ENCODE peak calls at places on chromosomes 16 and 17, in ten cellular contexts. F is GM06990, P is PC-9, Z is astrocyte of the cerebellum, X is lower leg skin, E is AG04449, K is sigmoid colon, C is HFF-Myc, Y is esophagus squamous epithelium, H is tibial nerve. A is an unnamed sample.

GRCh38 chr16:23590181-23590580 is 5.9 kb downstream of the NDUFAB1 start:
- DNase-seq in F (no peak), P (no peak), Z (no peak), X (no peak), E (no peak), K (no peak), C (no peak), Y (no peak), H (no peak), A (no peak)

GRCh38 chr16:74477226-74477625 is 55.9 kb upstream of the CLEC18B start:
- DNase-seq in F (no peak), P (no peak), Z (no peak), X (no peak), E (no peak), K (no peak), C (no peak), Y (no peak), H (no peak), A (no peak)

GRCh38 chr16:866252-866651 is 65.7 kb upstream of the GNG13 start:
- DNase-seq in F (no peak), P (no peak), Z (no peak), X (no peak), E (no peak), K (no peak), C (no peak), Y (no peak), H (no peak), A (no peak)

GRCh38 chr16:19991614-19992013 is 82.1 kb downstream of the GPR139 start:
- DNase-seq in F (no peak), P (no peak), Z (no peak), X (no peak), E (no peak), K (no peak), C (no peak), Y (no peak), H (no peak), A (no peak)

GRCh38 chr16:508884-509736 is 18.4 kb upstream of the CAPN15 start:
- DNase-seq in F (no peak), P (no peak), Z (no peak), X (no peak), E (no peak), K (no peak), C (no peak), Y (no peak), H (no peak), A (no peak)

GRCh38 chr17:16384557-16384956 is 3.7 kb downstream of the UBB start:
- DNase-seq in F (no peak), P (no peak), Z (no peak), X (no peak), E (no peak), K (no peak), C (no peak), Y (no peak), H (no peak), A (no peak)

GRCh38 chr16:83015871-83016270 is 389.1 kb downstream of the CDH13 start:
- DNase-seq in F (no peak), P (no peak), Z (no peak), X (peak; percentile 21), E (no peak), K (no peak), C (no peak), Y (no peak), H (no peak), A (no peak)

GRCh38 chr17:1625507-1626080 is 3.0 kb downstream of the SLC43A2 start:
- DNase-seq in F (no peak), P (no peak), Z (no peak), X (no peak), E (no peak), K (no peak), C (no peak), Y (no peak), H (no peak), A (no peak)

GRCh38 chr16:72317378-72317777 is 145.4 kb upstream of the PMFBP1 start:
- DNase-seq in F (no peak), P (no peak), Z (peak; percentile 12), X (no peak), E (no peak), K (no peak), C (no peak), Y (no peak), H (no peak), A (no peak)

GRCh38 chr16:46853713-46854443 is 22.9 kb upstream of the C16orf87 start:
- DNase-seq in F (peak; percentile 22), P (peak; percentile 66), Z (peak; percentile 67), X (peak; percentile 90), E (no peak), K (peak; percentile 83), C (no peak), Y (peak; percentile 4), H (peak; percentile 74), A (no peak)

GRCh38 chr17:19940722-19941464 is 36.7 kb downstream of the AKAP10 start:
- DNase-seq in F (no peak), P (peak; percentile 42), Z (peak; percentile 39), X (no peak), E (no peak), K (no peak), C (peak; percentile 31), Y (no peak), H (no peak), A (no peak)

GRCh38 chr16:65672960-65673359 is 551.1 kb upstream of the CDH11 start:
- DNase-seq in F (no peak), P (no peak), Z (peak; percentile 32), X (no peak), E (no peak), K (no peak), C (no peak), Y (no peak), H (no peak), A (no peak)

GRCh38 chr16:22813946-22814325 is at the start of gene HS3ST2:
- DNase-seq in F (peak; percentile 13), P (no peak), Z (no peak), X (peak; percentile 88), E (no peak), K (peak; percentile 64), C (no peak), Y (no peak), H (no peak), A (no peak)

GRCh38 chr16:1639282-1639681 is 27.1 kb downstream of the CRAMP1 start:
- DNase-seq in F (no peak), P (no peak), Z (no peak), X (no peak), E (no peak), K (no peak), C (no peak), Y (no peak), H (no peak), A (no peak)

GRCh38 chr17:6755281-6755680 is 565 bp upstream of the XAF1 start:
- DNase-seq in F (no peak), P (no peak), Z (no peak), X (no peak), E (no peak), K (peak; percentile 76), C (no peak), Y (no peak), H (peak; percentile 25), A (no peak)

GRCh38 chr17:66949501-66949900 is 15.0 kb upstream of the CACNG4 start:
- DNase-seq in F (no peak), P (no peak), Z (no peak), X (no peak), E (no peak), K (no peak), C (no peak), Y (no peak), H (no peak), A (no peak)

GRCh38 chr16:57643902-57644301 is 15.5 kb downstream of the ADGRG1 start:
- DNase-seq in F (no peak), P (no peak), Z (no peak), X (no peak), E (no peak), K (no peak), C (no peak), Y (no peak), H (no peak), A (no peak)

GRCh38 chr17:60169921-60170817 is 20.4 kb downstream of the CA4 start:
- DNase-seq in F (no peak), P (no peak), Z (no peak), X (peak; percentile 83), E (no peak), K (no peak), C (no peak), Y (no peak), H (no peak), A (no peak)

GRCh38 chr17:76139801-76140660 is 1.0 kb downstream of the FOXJ1 start:
- DNase-seq in F (peak; percentile 73), P (no peak), Z (no peak), X (no peak), E (no peak), K (no peak), C (no peak), Y (no peak), H (no peak), A (no peak)

DNA sequence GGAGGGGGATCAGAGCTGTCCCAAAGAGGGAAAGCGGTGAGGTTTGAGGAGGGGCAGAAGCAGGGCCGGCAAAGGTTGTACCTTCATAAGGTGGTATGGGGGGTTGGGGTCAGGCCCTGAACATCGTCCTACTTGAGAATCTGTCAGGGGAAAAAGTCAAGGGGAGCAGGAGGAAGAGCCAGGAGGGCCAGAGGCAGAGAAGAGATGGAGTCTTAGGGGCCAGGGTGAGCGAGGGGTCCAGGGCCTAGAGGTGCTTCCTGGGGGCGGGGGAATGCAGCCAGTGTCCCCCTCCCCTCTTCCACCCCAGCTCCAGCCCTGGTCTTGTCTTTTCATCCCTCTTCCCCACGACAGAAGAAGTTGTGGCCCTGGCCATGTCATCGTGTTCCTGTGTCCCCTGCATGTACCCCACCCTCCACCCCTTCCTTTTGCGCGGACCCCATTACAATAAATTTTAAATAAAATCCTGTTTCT is 1.3 kb upstream of the PRRT2 start:
- DNase-seq in F (no peak), P (no peak), Z (no peak), X (no peak), E (no peak), K (no peak), C (no peak), Y (no peak), H (no peak), A (no peak)
- H3K4me3 ChIP-seq in F (peak overlapping the region; percentile 54), P (peak overlapping the region; percentile 58), Z (no peak overlapping the region), X (no peak overlapping the region), E (peak overlapping the region; percentile 72), K (peak overlapping the region; percentile 66), C (peak overlapping the region; percentile 74), Y (peak overlapping the region; percentile 77), H (peak overlapping the region; percentile 70), A (no peak overlapping the region)

GRCh38 chr17:32527146-32527545 is 40.4 kb downstream of the CDK5R1 start:
- DNase-seq in F (no peak), P (no peak), Z (no peak), X (no peak), E (no peak), K (peak; percentile 22), C (no peak), Y (no peak), H (no peak), A (no peak)
- TF ChIP-seq CTCF in F (no peak), P (no peak), Z (no peak), X (no peak), E (no peak), K (no peak), C (no peak), Y (no peak), H (no peak), A (no peak)

GRCh38 chr17:48053758-48054237 is 5.6 kb downstream of the NFE2L1 start:
- DNase-seq in F (no peak), P (no peak), Z (no peak), X (no peak), E (no peak), K (no peak), C (no peak), Y (no peak), H (no peak), A (no peak)
- H3K4me3 ChIP-seq in F (no peak overlapping the region), P (no peak overlapping the region), Z (peak overlapping the region; percentile 33), X (no peak overlapping the region), E (peak overlapping the region; percentile 20), K (peak overlapping the region; percentile 37), C (peak overlapping the region; percentile 24), Y (peak overlapping the region; percentile 93), H (peak overlapping the region; percentile 85), A (no peak overlapping the region)

GRCh38 chr16:88685156-88686061 is 898 bp downstream of the SNAI3 start:
- DNase-seq in F (peak; percentile 74), P (peak; percentile 46), Z (no peak), X (peak; percentile 85), E (no peak), K (no peak), C (no peak), Y (no peak), H (no peak), A (no peak)
- TF ChIP-seq CTCF in F (peak; percentile 78), P (peak; percentile 83), Z (peak; percentile 69), X (no peak), E (peak; percentile 68), K (no peak), C (peak; percentile 74), Y (peak; percentile 49), H (peak; percentile 36), A (peak; percentile 76)